ENCODE peak calls at places on chromosomes 2 and 18, in ten cellular contexts. C is suprapubic skin; T is pancreas; A is cardiac muscle cell; S is uterus; F is esophagus muscularis mucosa; D is adipocyte; W is fibroblast of lung; Z is esophagus squamous epithelium; H is CD8-positive, alpha-beta T cell. G is an unnamed sample. For H3K36me3, the result is how much of the 10 kb centered on the place peaks cover.

GRCh38 chr2:136407113-136407951 is 289.4 kb upstream of the CXCR4 start:
- DNase-seq in C (no peak), T (no peak), A (no peak), S (no peak), F (peak), D (no peak), W (no peak), Z (no peak), H (no peak), G (no peak)

GRCh38 chr2:205814039-205814364 is 131.7 kb downstream of the NRP2 start:
- DNase-seq in C (no peak), T (no peak), A (no peak), S (no peak), F (no peak), D (no peak), W (no peak), Z (no peak), H (no peak), G (no peak)

GRCh38 chr2:214169736-214170135 is 241.1 kb upstream of the VWC2L start:
- DNase-seq in C (no peak), T (no peak), A (no peak), S (no peak), F (no peak), D (peak), W (peak), Z (no peak), H (no peak), G (no peak)

GRCh38 chr18:38025433-38026038 is 459.9 kb upstream of the CELF4 start:
- DNase-seq in C (no peak), T (no peak), A (no peak), S (no peak), F (no peak), D (no peak), W (peak), Z (no peak), H (no peak), G (peak)

GRCh38 chr2:26172866-26173595 is at the start of gene GAREM2:
- DNase-seq in C (peak), T (no peak), A (no peak), S (no peak), F (no peak), D (peak), W (no peak), Z (no peak), H (no peak), G (no peak)

GRCh38 chr2:222655406-222655747 is 515 bp downstream of the FARSB start:
- DNase-seq in C (no peak), T (no peak), A (peak), S (no peak), F (no peak), D (peak), W (peak), Z (no peak), H (no peak), G (no peak)

GRCh38 chr18:13236411-13236810 is 17.9 kb downstream of the LDLRAD4 start:
- DNase-seq in C (peak), T (no peak), A (no peak), S (no peak), F (no peak), D (no peak), W (no peak), Z (no peak), H (no peak), G (no peak)

GRCh38 chr2:62992561-62992960 is 58.1 kb upstream of the OTX1 start:
- DNase-seq in C (no peak), T (no peak), A (no peak), S (no peak), F (no peak), D (no peak), W (no peak), Z (no peak), H (no peak), G (no peak)

GRCh38 chr2:158128168-158128973 is 26.7 kb downstream of the UPP2 start:
- DNase-seq in C (no peak), T (peak), A (no peak), S (no peak), F (no peak), D (peak), W (no peak), Z (no peak), H (no peak), G (no peak)

GRCh38 chr2:102022884-102023539 is 31.3 kb downstream of the IL1R2 start:
- DNase-seq in C (no peak), T (no peak), A (no peak), S (no peak), F (no peak), D (no peak), W (no peak), Z (no peak), H (no peak), G (no peak)

GRCh38 chr18:63619661-63620060 is 24.4 kb downstream of the SERPINB4 start:
- DNase-seq in C (no peak), T (no peak), A (peak), S (no peak), F (peak), D (no peak), W (no peak), Z (no peak), H (no peak), G (no peak)

GRCh38 chr18:13303761-13304364 is 85.3 kb downstream of the LDLRAD4 start:
- DNase-seq in C (no peak), T (no peak), A (no peak), S (no peak), F (no peak), D (no peak), W (no peak), Z (no peak), H (no peak), G (no peak)

GRCh38 chr2:202104286-202104870 is 31.3 kb downstream of the KIAA2012 start:
- DNase-seq in C (no peak), T (no peak), A (peak), S (no peak), F (no peak), D (peak), W (peak), Z (no peak), H (no peak), G (no peak)

DNA sequence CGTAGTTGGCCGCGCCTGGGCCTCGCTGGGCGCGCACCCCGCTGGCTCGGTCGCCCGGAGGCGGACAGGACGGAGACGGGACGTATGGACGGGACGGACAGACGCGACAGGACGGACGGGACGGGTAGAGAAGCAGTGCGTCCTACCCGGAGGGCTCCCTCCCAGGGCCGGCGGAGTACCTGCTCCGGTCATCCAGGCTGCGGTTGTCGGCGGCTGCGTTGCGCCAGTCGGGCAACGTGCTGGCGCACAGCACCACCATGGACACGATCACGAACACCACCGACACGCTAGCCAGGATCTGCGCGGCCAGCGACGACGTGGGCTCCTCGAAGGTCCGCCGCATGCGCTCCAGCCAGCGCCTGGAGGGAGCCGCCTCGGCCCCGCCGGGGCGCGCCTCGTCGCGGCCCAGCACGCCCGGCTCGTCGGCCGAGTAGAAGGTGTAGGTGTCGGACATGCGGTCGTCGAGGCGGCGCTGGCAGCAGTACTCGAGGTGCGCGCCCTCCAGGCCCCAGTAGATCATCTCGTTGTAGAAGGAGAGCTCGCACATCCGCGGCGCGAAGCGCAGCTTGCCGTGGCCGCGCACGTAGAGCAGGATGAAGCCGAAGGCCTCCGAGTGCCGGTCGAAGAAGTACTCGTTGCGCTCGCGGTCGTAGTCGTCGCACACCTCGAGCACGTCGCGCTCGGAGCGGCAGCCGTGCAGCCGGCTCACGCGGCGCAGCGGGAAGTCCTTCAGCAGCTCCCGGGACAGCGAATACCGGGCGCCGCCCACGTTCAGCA is 903 bp downstream of the KCNG3 start:
- DNase-seq in C (no peak), T (peak), A (peak), S (no peak), F (no peak), D (no peak), W (no peak), Z (no peak), H (peak), G (no peak)
- H3K4me3 ChIP-seq in C (peak), T (peak), A (peak), S (no peak), F (peak), D (no peak), W (no peak), Z (peak), H (peak), G (peak)

GRCh38 chr18:60123031-60123430 is 223.2 kb downstream of the PMAIP1 start:
- DNase-seq in C (no peak), T (no peak), A (no peak), S (no peak), F (no peak), D (no peak), W (no peak), Z (no peak), H (no peak), G (no peak)
- H3K36me3 ChIP-seq in C (under half), T (under half), A (under half), S (under half), F (under half), D (under half), W (under half), Z (under half), H (under half), G (under half)

DNA sequence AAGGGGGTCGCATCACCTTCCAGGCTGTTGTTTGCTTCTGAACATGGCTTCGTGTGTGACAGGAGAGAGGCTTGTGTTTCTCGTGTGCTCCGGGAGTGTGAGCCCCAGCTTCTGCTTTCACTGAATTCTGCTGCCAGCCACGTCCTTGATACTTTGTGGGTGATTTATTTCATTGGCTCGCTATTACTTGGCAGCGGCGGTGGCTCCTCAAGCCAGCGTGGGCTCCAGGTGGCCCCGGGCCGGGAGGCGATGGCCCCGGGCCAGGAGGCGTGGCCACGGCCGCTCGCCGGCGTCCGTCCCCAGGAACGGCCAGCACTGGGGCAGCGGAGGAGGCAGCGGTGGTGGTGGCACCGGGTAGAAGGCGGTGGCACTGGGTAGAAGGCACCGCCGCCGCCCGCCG is 63.1 kb downstream of the NAPG start:
- DNase-seq in C (no peak), T (no peak), A (no peak), S (no peak), F (no peak), D (no peak), W (no peak), Z (no peak), H (no peak), G (no peak)
- H3K4me3 ChIP-seq in C (no peak), T (no peak), A (no peak), S (no peak), F (no peak), D (no peak), W (no peak), Z (no peak), H (no peak), G (no peak)

DNA sequence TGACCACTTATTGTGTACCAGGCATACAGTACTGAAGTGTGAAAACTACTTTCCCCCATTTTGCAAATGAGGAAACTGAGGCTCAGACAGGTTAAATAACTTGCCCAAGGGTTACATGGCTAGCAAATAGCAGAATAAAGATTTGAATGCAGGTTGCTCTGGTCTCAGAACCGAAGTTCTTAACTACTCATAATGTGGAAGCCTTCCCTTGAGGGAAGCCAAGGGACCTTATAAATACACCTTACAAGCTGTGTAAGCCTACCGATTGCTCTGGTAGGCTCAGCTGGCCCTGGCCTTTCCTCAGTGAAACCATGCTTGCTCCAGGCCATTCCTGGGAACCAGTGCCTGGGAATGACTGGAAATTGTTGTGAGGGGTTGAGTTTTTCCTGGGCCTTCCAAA is 114.6 kb upstream of the CDCA7 start:
- DNase-seq in C (no peak), T (no peak), A (no peak), S (no peak), F (no peak), D (no peak), W (no peak), Z (no peak), H (no peak), G (no peak)
- H3K36me3 ChIP-seq in C (under half), T (under half), A (under half), S (under half), F (under half), D (under half), W (under half), Z (under half), H (under half), G (under half)

GRCh38 chr2:36963734-36964133 is 2.6 kb downstream of the STRN start:
- DNase-seq in C (no peak), T (no peak), A (no peak), S (no peak), F (no peak), D (no peak), W (no peak), Z (no peak), H (no peak), G (no peak)

GRCh38 chr2:36965751-36966369 is 476 bp downstream of the STRN start:
- DNase-seq in C (no peak), T (peak), A (no peak), S (no peak), F (no peak), D (peak), W (no peak), Z (peak), H (no peak), G (no peak)

GRCh38 chr2:36965196-36965595 is 1.1 kb downstream of the STRN start:
- DNase-seq in C (no peak), T (no peak), A (peak), S (no peak), F (no peak), D (peak), W (peak), Z (no peak), H (no peak), G (no peak)

GRCh38 chr2:36963106-36963505 is 3.2 kb downstream of the STRN start:
- DNase-seq in C (no peak), T (no peak), A (no peak), S (no peak), F (no peak), D (no peak), W (no peak), Z (no peak), H (no peak), G (no peak)

GRCh38 chr2:36964496-36965058 is 1.8 kb downstream of the STRN start:
- DNase-seq in C (no peak), T (no peak), A (no peak), S (no peak), F (no peak), D (no peak), W (no peak), Z (no peak), H (no peak), G (no peak)
- H3K4me3 ChIP-seq in C (peak), T (no peak), A (peak), S (no peak), F (peak), D (peak), W (peak), Z (peak), H (peak), G (no peak)